ENCODE peak calls at places on chromosomes 7 and 10, in six cellular contexts. X is M059J, T is renal cortical epithelial cell, E is T-cell, L is hypothalamus, I is caudate nucleus. B is an unnamed sample.

GRCh38 chr10:71351628-71352319 is 32.7 kb downstream of the SLC29A3 start:
- DNase-seq in X (no peak), T (no peak), E (no peak), L (no peak), I (no peak), B (no peak)

GRCh38 chr10:64486149-64486548 is 964.9 kb downstream of the REEP3 start:
- DNase-seq in X (no peak), T (peak), E (no peak), L (no peak), I (no peak), B (no peak)

GRCh38 chr7:55477781-55478374 is 94.4 kb downstream of the VOPP1 start:
- DNase-seq in X (peak), T (peak), E (no peak), L (no peak), I (no peak), B (no peak)

GRCh38 chr7:55065511-55066229 is 46.9 kb downstream of the EGFR start:
- DNase-seq in X (peak), T (peak), E (no peak), L (no peak), I (no peak), B (no peak)

GRCh38 chr7:95493247-95493646 is 7.5 kb downstream of the ASB4 start:
- DNase-seq in X (peak), T (peak), E (no peak), L (no peak), I (no peak), B (no peak)

GRCh38 chr10:69552268-69552667 is 21.0 kb downstream of the NEUROG3 start:
- DNase-seq in X (no peak), T (no peak), E (no peak), L (no peak), I (no peak), B (no peak)

GRCh38 chr7:139034855-139035587 is 821 bp downstream of the ZC3HAV1L start:
- DNase-seq in X (no peak), T (no peak), E (no peak), L (no peak), I (peak), B (no peak)

GRCh38 chr10:101939273-101939635 is 95.7 kb upstream of the KCNIP2 start:
- DNase-seq in X (peak), T (peak), E (no peak), L (no peak), I (no peak), B (no peak)

GRCh38 chr7:29606830-29607229 is 43.2 kb downstream of the PRR15 start:
- DNase-seq in X (no peak), T (no peak), E (no peak), L (no peak), I (no peak), B (no peak)

GRCh38 chr10:119657725-119658124 is 6.5 kb downstream of the BAG3 start:
- DNase-seq in X (peak), T (no peak), E (no peak), L (peak), I (no peak), B (no peak)

GRCh38 chr7:26813426-26813825 is 51.0 kb downstream of the SKAP2 start:
- DNase-seq in X (peak), T (peak), E (no peak), L (no peak), I (no peak), B (no peak)

GRCh38 chr10:48431871-48432270 is 125.4 kb downstream of the MAPK8 start:
- DNase-seq in X (no peak), T (no peak), E (no peak), L (no peak), I (no peak), B (no peak)

GRCh38 chr7:44307301-44307900 is 18.0 kb downstream of the CAMK2B start:
- DNase-seq in X (peak), T (peak), E (no peak), L (no peak), I (no peak), B (no peak)

GRCh38 chr10:103812431-103812830 is 42.9 kb downstream of the SH3PXD2A start:
- DNase-seq in X (no peak), T (no peak), E (no peak), L (no peak), I (no peak), B (no peak)

GRCh38 chr10:3805791-3806381 is 20.9 kb upstream of the KLF6 start:
- DNase-seq in X (peak), T (peak), E (peak), L (no peak), I (no peak), B (no peak)

GRCh38 chr7:22625251-22625650 is 101.7 kb upstream of the IL6 start:
- DNase-seq in X (no peak), T (no peak), E (no peak), L (no peak), I (no peak), B (no peak)

GRCh38 chr7:156073366-156074052 is 261.2 kb upstream of the SHH start:
- DNase-seq in X (no peak), T (no peak), E (no peak), L (no peak), I (no peak), B (no peak)

GRCh38 chr7:3033136-3033535 is 10.5 kb downstream of the CARD11 start:
- DNase-seq in X (no peak), T (no peak), E (no peak), L (no peak), I (no peak), B (no peak)

GRCh38 chr10:79191951-79192676 is 123.3 kb downstream of the ZMIZ1 start:
- DNase-seq in X (peak), T (no peak), E (no peak), L (no peak), I (no peak), B (no peak)

GRCh38 chr7:111159426-111159825 is 68.5 kb downstream of the LRRN3 start:
- DNase-seq in X (peak), T (peak), E (no peak), L (no peak), I (no peak), B (no peak)

GRCh38 chr7:134886353-134887057 is 99.8 kb upstream of the AGBL3 start:
- DNase-seq in X (peak), T (no peak), E (no peak), L (no peak), I (no peak), B (no peak)

GRCh38 chr10:59362184-59362966 is at the start of gene FAM13C:
- DNase-seq in X (peak), T (peak), E (no peak), L (peak), I (peak), B (peak)

GRCh38 chr10:125742465-125742864 is 23.0 kb downstream of the EDRF1 start:
- DNase-seq in X (peak), T (peak), E (no peak), L (no peak), I (no peak), B (no peak)

GRCh38 chr7:46153951-46154787 is 233.1 kb upstream of the IGFBP3 start:
- DNase-seq in X (peak), T (peak), E (no peak), L (no peak), I (no peak), B (no peak)

GRCh38 chr7:68246189-68246633 is 1249.6 kb downstream of the TYW1 start:
- DNase-seq in X (peak), T (peak), E (no peak), L (peak), I (no peak), B (peak)

GRCh38 chr10:113007343-113007771 is 57.3 kb downstream of the TCF7L2 start:
- DNase-seq in X (no peak), T (no peak), E (peak), L (no peak), I (no peak), B (no peak)

GRCh38 chr10:42952358-42952757 is 124.5 kb upstream of the RET start:
- DNase-seq in X (peak), T (no peak), E (no peak), L (no peak), I (no peak), B (no peak)

GRCh38 chr10:76618171-76618570 is 1019.4 kb downstream of the KCNMA1 start:
- DNase-seq in X (no peak), T (no peak), E (no peak), L (no peak), I (no peak), B (no peak)

GRCh38 chr10:80279146-80279545 is 10.3 kb downstream of the MAT1A start:
- DNase-seq in X (no peak), T (no peak), E (no peak), L (no peak), I (no peak), B (no peak)

GRCh38 chr7:124480074-124480820 is 285.3 kb downstream of the GPR37 start:
- DNase-seq in X (no peak), T (no peak), E (no peak), L (no peak), I (no peak), B (no peak)

GRCh38 chr10:122208616-122209430 is 62.3 kb upstream of the BTBD16 start:
- DNase-seq in X (no peak), T (no peak), E (no peak), L (no peak), I (no peak), B (no peak)

GRCh38 chr7:53422291-53422690 is 386.9 kb downstream of the POM121L12 start:
- DNase-seq in X (no peak), T (peak), E (no peak), L (no peak), I (no peak), B (no peak)

B was measured in occipital lobe.